ENCODE peak calls at places on chromosomes 5 and 9, in six cellular contexts. L, I, O, D, N and E are unnamed samples.

GRCh38 chr5:6435356-6435755 is 13.3 kb upstream of the UBE2QL1 start:
- DNase-seq in O (peak), D (peak), N (peak), I (no peak), L (no peak), E (peak)

GRCh38 chr5:59236448-59236847 is 653.6 kb downstream of the RAB3C start:
- DNase-seq in O (no peak), I (no peak), L (no peak), D (no peak), N (no peak), E (no peak)

GRCh38 chr5:151106073-151106472 is 25.2 kb upstream of the TNIP1 start:
- DNase-seq in D (no peak), O (no peak), I (no peak), L (no peak), N (no peak), E (no peak)

GRCh38 chr5:150295741-150296486 is 6.3 kb upstream of the CAMK2A start:
- DNase-seq in I (no peak), D (peak), O (no peak), N (no peak), L (no peak), E (no peak)

GRCh38 chr9:135211524-135211890 is 124.0 kb downstream of the OLFM1 start:
- DNase-seq in I (peak), L (no peak), O (no peak), D (no peak), N (no peak), E (no peak)

GRCh38 chr5:432928-433791 is 9.8 kb upstream of the EXOC3 start:
- DNase-seq in D (no peak), O (no peak), L (no peak), N (no peak), I (no peak), E (no peak)

GRCh38 chr5:40578501-40579451 is 100.9 kb upstream of the PTGER4 start:
- DNase-seq in I (no peak), O (no peak), L (no peak), D (peak), N (no peak), E (no peak)

GRCh38 chr9:32292611-32293010 is 91.8 kb upstream of the ACO1 start:
- DNase-seq in D (no peak), N (no peak), I (no peak), O (no peak), L (no peak), E (no peak)

GRCh38 chr9:37236822-37237221 is 116.4 kb downstream of the ZCCHC7 start:
- DNase-seq in I (no peak), L (no peak), N (no peak), O (no peak), D (no peak), E (no peak)

GRCh38 chr9:79883073-79883645 is 311.4 kb downstream of the TLE4 start:
- DNase-seq in N (no peak), L (no peak), D (no peak), I (no peak), O (no peak), E (no peak)

GRCh38 chr9:86741311-86742215 is 205.7 kb downstream of the GAS1 start:
- DNase-seq in O (no peak), L (no peak), D (peak), N (no peak), I (no peak), E (peak)

GRCh38 chr9:133959171-133959570 is 33.0 kb downstream of the VAV2 start:
- DNase-seq in D (no peak), N (no peak), O (no peak), L (no peak), I (no peak), E (no peak)

GRCh38 chr9:128987800-128988199 is 40.3 kb downstream of the NUP188 start:
- DNase-seq in N (no peak), I (peak), L (no peak), O (no peak), D (peak), E (peak)

GRCh38 chr9:95215368-95215898 is 102.1 kb downstream of the FANCC start:
- DNase-seq in N (no peak), I (no peak), O (no peak), L (no peak), D (no peak), E (no peak)

GRCh38 chr9:32350682-32351081 is 33.8 kb upstream of the ACO1 start:
- DNase-seq in D (peak), O (no peak), N (no peak), I (no peak), L (no peak), E (no peak)

GRCh38 chr5:43560128-43560527 is 3.3 kb upstream of the PAIP1 start:
- DNase-seq in I (no peak), N (no peak), L (no peak), D (peak), O (no peak), E (peak)

GRCh38 chr5:10310073-10310779 is 2.5 kb upstream of the CMBL start:
- DNase-seq in I (no peak), D (peak), L (no peak), O (no peak), N (no peak), E (no peak)

GRCh38 chr5:151724360-151724759 is 34.1 kb downstream of the ATOX1 start:
- DNase-seq in N (no peak), O (no peak), I (no peak), D (no peak), L (no peak), E (no peak)

GRCh38 chr9:127336708-127337352 is 60.1 kb upstream of the SLC2A8 start:
- DNase-seq in N (no peak), D (peak), O (no peak), L (peak), I (peak), E (no peak)

GRCh38 chr9:127828262-127829031 is 25.8 kb downstream of the FPGS start:
- DNase-seq in N (peak), D (peak), L (peak), I (peak), O (peak), E (peak)

GRCh38 chr5:5341531-5342292 is 80.8 kb upstream of the ICE1 start:
- DNase-seq in O (no peak), L (no peak), I (no peak), N (no peak), D (peak), E (no peak)

GRCh38 chr5:111772456-111772855 is 15.5 kb upstream of the NREP start:
- DNase-seq in N (no peak), L (no peak), D (no peak), O (no peak), I (no peak), E (no peak)

GRCh38 chr5:10229306-10230048 is 20.2 kb downstream of the ATPSCKMT start:
- DNase-seq in I (no peak), D (peak), O (no peak), L (no peak), N (no peak), E (no peak)

GRCh38 chr9:115999498-115999897 is 154.1 kb upstream of the PAPPA start:
- DNase-seq in L (no peak), N (no peak), O (no peak), D (peak), I (no peak), E (no peak)

GRCh38 chr9:87812375-87813118 is 70.1 kb upstream of the SPATA31E1 start:
- DNase-seq in I (no peak), D (peak), L (no peak), O (peak), N (no peak), E (no peak)

GRCh38 chr9:79829566-79830347 is 258.0 kb downstream of the TLE4 start:
- DNase-seq in I (no peak), D (no peak), O (no peak), L (no peak), N (no peak), E (no peak)

GRCh38 chr9:106897223-106897622 is 34.3 kb downstream of the ZNF462 start:
- DNase-seq in N (no peak), L (no peak), D (no peak), O (no peak), I (no peak), E (peak)

GRCh38 chr5:96196890-96197289 is 235.2 kb upstream of the ELL2 start:
- DNase-seq in D (no peak), N (no peak), I (no peak), L (no peak), O (no peak), E (no peak)

GRCh38 chr5:96573513-96573894 is 88.7 kb upstream of the CAST start:
- DNase-seq in N (no peak), I (no peak), L (no peak), O (no peak), D (no peak), E (no peak)

GRCh38 chr9:35906923-35907699 is 1.1 kb downstream of the HRCT1 start:
- DNase-seq in L (no peak), O (peak), D (peak), N (no peak), I (peak), E (peak)

GRCh38 chr5:132483101-132483500 is 7.5 kb downstream of the IRF1 start:
- DNase-seq in L (no peak), N (no peak), D (no peak), O (no peak), I (peak), E (no peak)

GRCh38 chr5:10701567-10702039 is 59.4 kb downstream of the DAP start:
- DNase-seq in I (no peak), D (no peak), N (peak), O (peak), L (no peak), E (peak)

GRCh38 chr9:131732636-131733340 is 7.1 kb downstream of the RAPGEF1 start:
- DNase-seq in O (no peak), N (no peak), D (no peak), I (no peak), L (no peak), E (no peak)

GRCh38 chr5:180020176-180020575 is 51.4 kb downstream of the RNF130 start:
- DNase-seq in N (no peak), L (no peak), O (no peak), I (no peak), D (no peak), E (no peak)

GRCh38 chr5:136656811-136657210 is 291.5 kb upstream of the TRPC7 start:
- DNase-seq in D (peak), O (no peak), L (no peak), N (no peak), I (no peak), E (no peak)

GRCh38 chr9:13002740-13003139 is 227.9 kb downstream of the LURAP1L start:
- DNase-seq in N (no peak), D (peak), L (no peak), O (no peak), I (no peak), E (no peak)

GRCh38 chr9:127805620-127806019 is 2.9 kb downstream of the FPGS start:
- DNase-seq in I (no peak), O (peak), N (peak), D (peak), L (no peak), E (peak)

GRCh38 chr5:133406632-133407276 is 205.6 kb downstream of the FSTL4 start:
- DNase-seq in I (no peak), O (no peak), N (no peak), L (no peak), D (no peak), E (no peak)

GRCh38 chr9:26321935-26322334 is 570.7 kb downstream of the CAAP1 start:
- DNase-seq in L (no peak), I (no peak), N (no peak), O (no peak), D (no peak), E (no peak)
- TF ChIP-seq CTCF in L (no peak), I (no peak), N (no peak), O (no peak), D (no peak), E (no peak)

DNA sequence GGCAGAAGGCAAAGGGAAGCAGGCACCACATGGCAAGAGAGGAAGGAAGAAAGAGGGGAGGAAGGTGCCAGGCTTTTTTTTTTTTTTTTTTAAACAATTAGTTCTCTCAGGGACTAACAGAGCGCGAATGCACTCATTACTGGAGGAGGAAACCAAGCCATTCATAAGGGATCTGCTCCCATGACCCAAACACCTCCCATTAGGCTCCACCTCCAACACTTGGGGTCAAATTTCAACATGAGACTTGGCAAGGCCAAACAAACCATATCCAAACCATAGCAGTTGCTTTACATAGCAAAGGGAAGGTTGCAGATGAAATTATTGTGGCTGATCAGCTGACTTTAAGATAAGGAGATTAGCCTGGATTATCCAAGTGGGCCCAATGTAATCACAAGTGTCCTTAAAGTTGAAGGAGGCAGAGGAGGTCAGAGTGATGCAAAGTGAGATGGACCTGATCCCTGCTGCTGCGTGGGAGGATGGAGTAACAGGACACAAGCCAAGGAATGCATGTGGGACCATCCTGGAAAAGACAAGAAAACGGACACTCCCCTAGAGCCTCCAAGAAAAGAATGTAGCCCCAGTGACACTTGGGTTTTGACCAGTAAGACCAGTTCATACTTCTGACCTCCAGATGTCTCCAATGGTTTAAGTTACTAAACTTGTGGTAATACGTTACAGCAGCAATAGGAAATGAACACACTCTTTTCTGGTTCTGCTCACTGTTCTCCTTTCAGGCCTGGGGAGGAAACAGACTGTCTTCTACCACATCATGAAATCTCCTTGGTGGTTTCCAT is 167.3 kb downstream of the GNAQ start:
- DNase-seq in I (no peak), D (no peak), L (no peak), N (no peak), O (no peak), E (peak)
- TF ChIP-seq CTCF in I (no peak), D (no peak), L (no peak), N (no peak), O (no peak), E (peak)

GRCh38 chr5:139684881-139685749 is 37.0 kb downstream of the CXXC5 start:
- DNase-seq in D (no peak), I (no peak), L (no peak), N (no peak), O (no peak), E (no peak)
- TF ChIP-seq CTCF in D (no peak), I (no peak), L (no peak), N (no peak), O (peak), E (no peak)

DNA sequence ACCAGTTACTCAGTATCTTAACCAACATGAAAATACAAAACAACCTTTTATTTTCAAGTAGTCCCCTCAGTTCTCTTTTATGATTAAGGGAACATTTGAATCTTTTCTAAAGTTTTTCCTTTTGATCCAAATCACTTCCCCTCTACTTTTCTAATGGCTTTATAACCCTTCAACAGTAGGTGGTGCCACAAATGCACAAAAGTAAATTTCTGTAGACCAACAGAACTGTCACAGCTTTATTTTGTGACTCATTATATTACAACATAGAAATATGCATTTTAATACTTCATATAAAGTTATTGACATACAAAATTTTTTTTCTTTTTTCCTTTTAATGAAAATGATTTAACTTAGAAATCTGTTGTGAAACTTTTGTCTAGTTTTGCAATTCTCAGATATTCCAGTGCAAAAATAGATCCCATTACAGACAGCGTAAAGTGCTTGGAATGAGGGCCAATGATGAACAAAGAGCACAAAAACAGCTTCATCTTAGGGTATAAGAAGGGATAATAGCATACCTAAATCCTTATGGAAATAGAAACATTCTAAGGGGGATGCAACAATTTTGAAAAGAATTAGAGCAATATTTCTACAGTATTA is 17.0 kb downstream of the NIPSNAP3B start:
- DNase-seq in N (no peak), I (no peak), O (no peak), D (peak), L (no peak), E (peak)
- TF ChIP-seq CTCF in N (peak), I (no peak), O (no peak), D (peak), L (peak), E (peak)

GRCh38 chr5:36417221-36417620 is 115.5 kb upstream of the RANBP3L start:
- DNase-seq in I (no peak), O (no peak), D (peak), N (no peak), L (no peak), E (no peak)

GRCh38 chr5:36416605-36417004 is 114.9 kb upstream of the RANBP3L start:
- DNase-seq in L (no peak), N (no peak), I (no peak), O (no peak), D (no peak), E (no peak)

GRCh38 chr5:36417668-36418067 is 116.0 kb upstream of the RANBP3L start:
- DNase-seq in D (no peak), O (no peak), I (no peak), L (no peak), N (no peak), E (peak)

GRCh38 chr5:36418172-36418979 is 116.7 kb upstream of the RANBP3L start:
- DNase-seq in L (no peak), N (no peak), I (no peak), O (no peak), D (peak), E (no peak)

DNA sequence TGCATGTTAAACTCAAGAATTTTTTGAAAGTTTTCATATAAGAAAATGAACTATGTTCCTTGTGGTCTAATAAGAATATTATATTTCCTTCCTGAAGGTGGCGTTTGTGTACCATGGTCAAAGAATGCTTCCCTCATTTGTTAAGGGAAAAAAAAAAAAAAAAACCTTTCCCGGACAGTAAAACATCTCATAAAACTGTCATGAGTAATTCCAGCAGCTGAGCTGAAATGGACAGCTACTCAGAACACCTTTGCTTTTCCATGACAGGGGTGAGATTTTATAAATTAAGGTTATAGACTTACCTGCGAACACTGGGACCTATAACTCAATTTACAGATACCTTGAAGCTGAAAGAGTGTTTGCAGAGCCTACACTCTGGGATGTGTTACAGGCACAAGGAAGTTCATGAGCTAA is 113.2 kb upstream of the RANBP3L start:
- DNase-seq in O (no peak), I (no peak), L (no peak), N (no peak), D (peak), E (peak)
- TF ChIP-seq CTCF in O (peak), I (peak), L (peak), N (peak), D (no peak), E (peak)

DNA sequence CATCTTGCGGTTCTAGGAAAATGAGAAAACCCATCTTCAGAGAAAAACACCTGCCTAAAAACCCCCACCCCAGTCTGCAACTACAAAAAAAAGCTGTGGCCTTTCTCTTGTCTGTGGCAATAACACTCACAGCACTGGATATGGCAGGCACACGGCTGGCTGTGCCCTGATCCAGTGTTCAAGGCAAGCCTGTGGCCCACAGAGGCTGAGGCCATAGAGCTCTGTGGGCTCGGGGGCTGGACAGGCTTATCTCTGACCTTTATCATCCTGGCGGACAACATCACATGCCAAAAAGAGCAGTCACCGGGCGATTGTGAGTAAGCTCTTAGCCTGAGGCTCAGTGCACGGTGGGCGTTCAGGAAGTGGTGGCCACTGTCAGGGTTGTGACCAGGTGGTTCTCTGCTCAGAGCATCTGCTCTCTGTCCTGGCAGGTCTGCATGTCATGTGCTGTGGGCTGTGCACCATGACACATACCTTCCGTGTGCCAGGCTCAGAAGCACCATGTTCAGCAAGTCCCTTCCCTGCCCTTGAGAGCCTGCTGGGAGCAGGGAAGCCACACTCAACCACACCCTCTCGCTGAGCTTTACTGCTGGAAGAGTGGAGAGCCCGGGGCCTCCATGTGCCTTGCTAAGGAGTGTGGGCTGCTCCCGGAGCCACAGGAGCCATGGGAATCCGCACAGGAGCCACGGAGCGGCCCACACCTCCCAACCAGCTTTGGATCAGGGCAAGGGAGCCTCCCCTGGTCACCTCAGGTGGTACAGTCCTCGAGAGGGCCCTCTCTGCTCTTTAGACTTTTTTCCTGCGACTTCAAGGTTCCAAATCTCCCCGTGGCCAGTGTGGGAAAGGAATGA is 34.6 kb upstream of the WDR38 start:
- DNase-seq in O (no peak), I (no peak), D (peak), L (no peak), N (no peak), E (no peak)
- TF ChIP-seq CTCF in O (no peak), I (no peak), D (peak), L (no peak), N (no peak), E (no peak)

DNA sequence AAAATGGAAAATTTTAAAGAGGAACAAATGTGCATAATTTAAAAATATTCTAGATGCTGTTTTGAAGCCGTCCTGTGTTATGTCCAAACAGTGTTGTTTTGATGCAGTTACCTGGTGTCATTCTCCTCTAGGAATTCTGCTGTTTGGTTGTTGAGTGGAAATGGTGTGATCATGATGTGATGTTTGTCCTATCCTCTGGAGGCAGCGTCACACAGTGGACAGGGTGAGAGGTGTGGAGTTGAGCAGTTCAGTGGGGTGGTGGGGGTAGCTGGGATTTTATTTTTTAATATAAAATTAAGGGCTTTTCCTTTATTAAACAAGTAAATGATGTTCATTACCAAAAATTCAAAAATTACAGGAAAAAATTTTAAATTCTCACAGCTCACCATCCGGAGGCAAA is 31.2 kb downstream of the PRDM6 start:
- DNase-seq in L (no peak), N (no peak), I (no peak), D (no peak), O (no peak), E (peak)
- TF ChIP-seq CTCF in L (peak), N (peak), I (no peak), D (peak), O (peak), E (peak)